ENCODE peak calls at places on chromosomes 7 and 10, in seven cellular contexts. P is kidney, D is B cell, L is foreskin fibroblast, X is tibial artery, F is mammary epithelial cell, Y is coronary artery. S is an unnamed sample.

GRCh38 chr10:70576803-70577517 is 25.6 kb downstream of the PRF1 start:
- DNase-seq in P (no peak), D (no peak), L (peak), X (no peak), F (peak), Y (no peak), S (no peak)

GRCh38 chr10:92691591-92692084 is 1.9 kb downstream of the HHEX start:
- DNase-seq in P (peak), D (peak), L (no peak), X (peak), F (no peak), Y (no peak), S (no peak)

GRCh38 chr10:95524358-95525032 is 36.7 kb downstream of the SORBS1 start:
- DNase-seq in P (no peak), D (no peak), L (no peak), X (no peak), F (no peak), Y (no peak), S (no peak)

GRCh38 chr10:88831709-88832108 is 19.9 kb downstream of the ANKRD22 start:
- DNase-seq in P (no peak), D (no peak), L (no peak), X (no peak), F (no peak), Y (no peak), S (no peak)

GRCh38 chr10:129108378-129108777 is 358.7 kb upstream of the MGMT start:
- DNase-seq in P (no peak), D (peak), L (no peak), X (no peak), F (no peak), Y (no peak), S (no peak)

GRCh38 chr7:158165711-158166110 is 421.9 kb downstream of the PTPRN2 start:
- DNase-seq in P (no peak), D (no peak), L (no peak), X (no peak), F (no peak), Y (peak), S (no peak)

GRCh38 chr7:108263364-108263951 is 133.3 kb upstream of the LAMB4 start:
- DNase-seq in P (no peak), D (no peak), L (no peak), X (no peak), F (no peak), Y (no peak), S (no peak)

GRCh38 chr10:43795093-43795492 is 146.4 kb upstream of the ZNF32 start:
- DNase-seq in P (no peak), D (no peak), L (no peak), X (no peak), F (no peak), Y (no peak), S (no peak)

GRCh38 chr7:157964521-157964920 is 623.1 kb downstream of the PTPRN2 start:
- DNase-seq in P (peak), D (no peak), L (no peak), X (no peak), F (no peak), Y (peak), S (no peak)

GRCh38 chr7:78134256-78134655 is 335.7 kb downstream of the PHTF2 start:
- DNase-seq in P (no peak), D (no peak), L (peak), X (no peak), F (peak), Y (no peak), S (no peak)

GRCh38 chr10:17859492-17860156 is 50.5 kb downstream of the MRC1 start:
- DNase-seq in P (no peak), D (no peak), L (no peak), X (no peak), F (no peak), Y (no peak), S (no peak)

GRCh38 chr10:116849271-116850057 is at the start of gene ENO4:
- DNase-seq in P (peak), D (peak), L (peak), X (peak), F (peak), Y (no peak), S (peak)

GRCh38 chr7:24786941-24787340 is 29.7 kb upstream of the GSDME start:
- DNase-seq in P (no peak), D (no peak), L (peak), X (no peak), F (peak), Y (no peak), S (no peak)

GRCh38 chr7:158569858-158570239 is 17.8 kb downstream of the PTPRN2 start:
- DNase-seq in P (no peak), D (no peak), L (no peak), X (no peak), F (no peak), Y (no peak), S (no peak)

GRCh38 chr7:104551226-104551625 is 222.8 kb downstream of the LHFPL3 start:
- DNase-seq in P (no peak), D (no peak), L (no peak), X (no peak), F (no peak), Y (no peak), S (no peak)

GRCh38 chr7:5754981-5755599 is 26.4 kb downstream of the RNF216 start:
- DNase-seq in P (no peak), D (no peak), L (no peak), X (no peak), F (no peak), Y (no peak), S (no peak)

GRCh38 chr7:156772725-156773124 is 120.3 kb downstream of the LMBR1 start:
- DNase-seq in P (no peak), D (no peak), L (no peak), X (no peak), F (no peak), Y (no peak), S (no peak)

GRCh38 chr10:96416643-96417042 is 57.8 kb upstream of the OPALIN start:
- DNase-seq in P (no peak), D (no peak), L (no peak), X (no peak), F (peak), Y (no peak), S (no peak)

GRCh38 chr10:80170026-80170425 is 35.3 kb downstream of the ANXA11 start:
- DNase-seq in P (no peak), D (no peak), L (no peak), X (no peak), F (no peak), Y (no peak), S (no peak)

GRCh38 chr10:80170641-80171040 is 34.7 kb downstream of the ANXA11 start:
- DNase-seq in P (no peak), D (no peak), L (no peak), X (no peak), F (no peak), Y (no peak), S (no peak)

GRCh38 chr10:80168111-80168511 is 35.6 kb downstream of the PLAC9 start:
- DNase-seq in P (no peak), D (no peak), L (no peak), X (no peak), F (no peak), Y (peak), S (no peak)

GRCh38 chr10:80167471-80167870 is 34.9 kb downstream of the PLAC9 start:
- DNase-seq in P (no peak), D (no peak), L (no peak), X (no peak), F (no peak), Y (no peak), S (no peak)

DNA sequence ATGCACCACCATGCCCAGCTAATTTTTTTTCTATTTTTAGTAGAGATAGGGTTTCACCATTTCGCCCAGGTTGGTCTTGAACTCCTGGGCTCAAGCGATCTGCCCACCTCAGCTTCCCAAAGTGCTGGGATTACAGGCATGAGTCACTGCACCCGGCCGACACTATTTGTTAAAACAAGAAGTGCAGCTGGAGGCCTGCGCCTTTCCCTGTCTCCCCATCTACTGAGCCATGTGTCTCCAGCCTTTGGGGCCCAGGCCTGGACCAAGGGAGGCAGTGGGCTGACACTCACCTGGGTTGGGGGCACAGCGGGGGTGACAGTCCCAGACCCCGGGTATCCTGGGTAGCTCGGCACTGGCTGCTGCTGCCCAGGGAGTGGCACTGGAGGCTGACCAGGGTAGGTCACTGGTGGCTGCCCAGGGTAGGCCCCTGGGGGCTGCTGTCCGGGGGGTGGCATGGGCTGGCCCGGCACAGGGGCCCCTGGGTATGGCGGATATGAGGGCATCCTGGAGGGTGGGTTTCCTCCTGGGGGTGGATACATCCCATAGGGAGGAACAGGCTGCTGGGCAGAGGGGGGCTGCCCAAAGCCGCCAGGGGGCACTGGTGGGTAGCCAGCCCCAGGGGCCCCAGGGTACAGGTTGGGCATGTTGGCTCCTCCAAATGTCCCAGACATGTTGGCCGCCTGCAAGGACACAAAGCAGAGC is 36.3 kb downstream of the PLAC9 start:
- DNase-seq in P (no peak), D (no peak), L (no peak), X (no peak), F (no peak), Y (no peak), S (no peak)
- TF ChIP-seq CTCF in P (no peak), D (peak), L (peak), X (peak), F (no peak), Y (no peak), S (no peak)

DNA sequence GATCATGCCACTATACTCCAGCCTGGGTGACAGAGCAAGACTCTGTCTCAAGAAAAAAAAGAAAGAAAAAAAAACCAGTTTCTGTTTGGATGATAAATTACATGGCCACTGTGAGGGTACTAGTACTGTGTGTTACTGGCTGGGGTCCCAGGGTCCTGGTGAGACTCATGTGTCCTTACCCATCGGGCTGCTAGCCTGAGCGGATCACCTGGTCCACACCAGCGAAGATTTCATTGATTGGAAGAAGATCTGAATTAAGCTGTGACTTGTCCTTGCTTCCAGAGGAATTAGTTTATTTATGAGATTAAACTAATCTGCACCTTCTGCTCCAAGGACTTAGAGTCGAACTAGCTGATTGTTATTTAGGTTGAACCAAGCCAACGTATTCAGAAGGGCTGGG is 40.0 kb upstream of the BAMBI start:
- DNase-seq in P (no peak), D (no peak), L (no peak), X (no peak), F (no peak), Y (no peak), S (no peak)
- TF ChIP-seq CTCF in P (no peak), D (no peak), L (no peak), X (no peak), F (no peak), Y (no peak), S (no peak)

DNA sequence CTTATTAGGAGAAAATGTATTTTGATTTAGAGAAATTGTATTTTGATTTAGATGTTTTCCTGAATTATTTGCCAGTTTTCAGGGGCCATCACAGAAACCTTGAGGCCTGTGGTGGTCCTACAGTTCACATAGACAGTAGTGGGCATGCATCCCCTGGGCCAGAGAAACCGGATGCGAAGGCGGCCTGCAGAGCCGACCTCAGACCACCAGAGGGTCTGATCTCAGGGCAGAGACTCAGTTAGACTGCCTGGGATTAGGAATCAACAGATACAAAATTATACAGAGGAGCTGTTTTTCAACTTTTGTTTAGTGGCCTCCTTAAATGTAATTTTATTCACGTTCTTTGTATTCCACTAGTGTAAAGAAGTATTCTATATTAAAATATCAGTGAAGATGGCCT is 158.4 kb downstream of the PAXIP1 start:
- DNase-seq in P (no peak), D (no peak), L (no peak), X (no peak), F (no peak), Y (no peak), S (no peak)
- TF ChIP-seq CTCF in P (no peak), D (no peak), L (no peak), X (no peak), F (no peak), Y (no peak), S (no peak)

DNA sequence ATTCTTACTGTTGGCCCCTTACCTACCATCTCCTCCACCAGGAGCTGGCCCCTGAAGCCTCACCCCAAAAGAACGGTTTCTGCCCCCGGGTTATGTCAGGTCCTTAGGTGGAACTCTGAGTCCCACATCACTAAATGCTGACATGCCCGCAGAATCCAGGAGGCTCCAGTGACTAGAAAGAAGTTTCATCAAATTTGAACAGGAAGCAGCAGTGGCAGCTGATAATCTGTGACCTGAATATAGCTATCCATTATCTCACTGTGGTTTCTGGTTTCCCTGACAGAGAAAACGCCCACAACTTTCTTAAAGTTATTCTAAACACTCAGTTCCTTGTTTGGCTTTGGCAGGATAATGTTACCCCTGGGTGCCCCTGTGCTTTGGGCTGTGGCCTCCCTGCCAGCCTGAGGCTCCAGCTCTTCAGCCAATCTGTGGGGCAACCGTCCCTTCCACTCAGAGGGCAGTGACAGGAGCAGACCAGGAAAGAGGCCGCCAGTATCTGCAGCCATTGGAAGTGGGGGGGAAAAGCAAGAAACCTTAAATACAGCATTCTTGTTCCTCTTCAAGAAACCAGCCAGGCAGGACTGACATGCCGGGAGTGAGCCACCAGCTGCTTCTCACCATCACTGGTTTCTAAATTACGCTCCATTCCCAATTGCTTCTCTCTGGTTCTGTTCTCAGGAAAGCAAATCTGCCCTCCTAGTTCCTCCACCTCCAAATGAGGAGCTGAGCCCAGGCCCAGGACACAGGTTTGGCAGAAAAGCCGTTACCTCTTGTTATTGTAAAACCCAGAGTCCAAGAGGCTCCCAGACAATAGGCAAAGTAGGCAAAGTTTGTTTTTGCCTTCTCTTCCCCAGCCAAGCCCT is 41.2 kb upstream of the VCL start:
- DNase-seq in P (peak), D (peak), L (peak), X (no peak), F (peak), Y (no peak), S (no peak)
- TF ChIP-seq CTCF in P (no peak), D (no peak), L (no peak), X (no peak), F (no peak), Y (no peak), S (no peak)

GRCh38 chr7:46940178-46940577 is 641.7 kb downstream of the TNS3 start:
- DNase-seq in P (no peak), D (no peak), L (no peak), X (no peak), F (no peak), Y (no peak), S (no peak)

GRCh38 chr7:46939089-46939488 is 642.8 kb downstream of the TNS3 start:
- DNase-seq in P (no peak), D (no peak), L (no peak), X (no peak), F (no peak), Y (no peak), S (no peak)

GRCh38 chr7:46942574-46942973 is 639.3 kb downstream of the TNS3 start:
- DNase-seq in P (no peak), D (no peak), L (no peak), X (no peak), F (no peak), Y (no peak), S (no peak)

GRCh38 chr7:46937826-46938225 is 644.1 kb downstream of the TNS3 start:
- DNase-seq in P (no peak), D (no peak), L (no peak), X (no peak), F (no peak), Y (no peak), S (no peak)

DNA sequence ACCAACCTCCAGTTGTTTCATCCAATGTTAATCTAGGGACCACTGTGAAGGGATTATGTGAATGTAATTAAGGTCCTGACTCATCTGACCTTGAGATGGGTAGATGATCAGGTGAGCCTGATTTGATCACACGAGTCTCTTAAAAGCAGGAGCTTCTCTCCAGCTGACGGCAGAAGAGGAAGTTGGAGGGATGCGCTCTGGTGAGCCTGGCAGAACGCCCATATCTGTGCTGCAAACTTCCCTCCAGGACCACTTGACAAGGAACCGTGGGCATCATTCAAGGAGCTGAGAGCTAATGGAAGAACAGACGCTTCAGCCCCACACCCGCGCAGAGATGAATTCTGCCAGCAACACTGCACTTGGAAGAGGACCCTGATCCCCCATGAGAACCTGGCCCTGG is 642.4 kb downstream of the TNS3 start:
- DNase-seq in P (no peak), D (no peak), L (no peak), X (no peak), F (no peak), Y (no peak), S (no peak)
- TF ChIP-seq CTCF in P (no peak), D (no peak), L (no peak), X (no peak), F (no peak), Y (no peak), S (no peak)

GRCh38 chr7:151237244-151238189 is 5.2 kb downstream of the CHPF2 start:
- DNase-seq in P (peak), D (no peak), L (no peak), X (no peak), F (no peak), Y (no peak), S (no peak)
- TF ChIP-seq CTCF in P (no peak), D (no peak), L (no peak), X (no peak), F (no peak), Y (no peak), S (no peak)

S was measured in omental fat pad.